ENCODE peak calls at places on chromosomes 5 and 9, in four cellular contexts. X is kidney; Z is effector memory CD4-positive, alpha-beta T cell; D is psoas muscle. P is an unnamed sample. For H3K4me1 and H3K36me3, the result is how much of the 10 kb centered on the place peaks cover.

GRCh38 chr9:111853450-111853827 is 43.2 kb upstream of the UGCG start:
- DNase-seq in X (no peak), Z (no peak), D (no peak), P (no peak)

GRCh38 chr5:150142800-150143724 is 12.6 kb downstream of the PDGFRB start:
- DNase-seq in X (peak), Z (no peak), D (peak), P (peak)

GRCh38 chr9:111078391-111079038 is 40.2 kb upstream of the LPAR1 start:
- DNase-seq in X (no peak), Z (no peak), D (no peak), P (no peak)

GRCh38 chr9:91089405-91090131 is 272.1 kb downstream of the AUH start:
- DNase-seq in X (no peak), Z (no peak), D (no peak), P (no peak)

GRCh38 chr5:126866837-126867236 is 89.9 kb downstream of the LMNB1 start:
- DNase-seq in X (no peak), Z (no peak), D (no peak), P (no peak)

GRCh38 chr5:180631549-180632392 is 17.6 kb downstream of the FLT4 start:
- DNase-seq in X (peak), Z (no peak), D (peak), P (no peak)

GRCh38 chr9:38358390-38359296 is 33.9 kb upstream of the ALDH1B1 start:
- DNase-seq in X (no peak), Z (no peak), D (no peak), P (no peak)

GRCh38 chr5:78127875-78128274 is 166.6 kb downstream of the AP3B1 start:
- DNase-seq in X (no peak), Z (no peak), D (no peak), P (no peak)

GRCh38 chr9:27527702-27528277 is 1.8 kb downstream of the MOB3B start:
- DNase-seq in X (no peak), Z (no peak), D (no peak), P (no peak)

GRCh38 chr5:41087461-41087860 is 16.3 kb upstream of the MROH2B start:
- DNase-seq in X (no peak), Z (no peak), D (no peak), P (no peak)

GRCh38 chr5:59357421-59357977 is 536.0 kb downstream of the PDE4D start:
- DNase-seq in X (no peak), Z (no peak), D (no peak), P (no peak)

GRCh38 chr9:101398930-101399640 is 434 bp downstream of the ZNF189 start:
- DNase-seq in X (peak), Z (no peak), D (no peak), P (no peak)

GRCh38 chr9:125890793-125891192 is 143.6 kb downstream of the PBX3 start:
- DNase-seq in X (no peak), Z (no peak), D (no peak), P (no peak)

GRCh38 chr5:26649000-26649399 is 389.4 kb downstream of the CDH9 start:
- DNase-seq in X (no peak), Z (no peak), D (no peak), P (no peak)

GRCh38 chr5:90434116-90434714 is 24.7 kb upstream of the CETN3 start:
- DNase-seq in X (no peak), Z (no peak), D (peak), P (no peak)

GRCh38 chr5:169970911-169971436 is 9.3 kb downstream of the INSYN2B start:
- DNase-seq in X (peak), Z (no peak), D (no peak), P (no peak)

GRCh38 chr9:97773723-97774122 is 76.6 kb upstream of the XPA start:
- DNase-seq in X (no peak), Z (no peak), D (no peak), P (peak)

GRCh38 chr9:81631213-81631745 is 58.1 kb downstream of the TLE1 start:
- DNase-seq in X (no peak), Z (no peak), D (no peak), P (no peak)

GRCh38 chr5:126814721-126815404 is 37.9 kb downstream of the LMNB1 start:
- DNase-seq in X (no peak), Z (no peak), D (no peak), P (no peak)

DNA sequence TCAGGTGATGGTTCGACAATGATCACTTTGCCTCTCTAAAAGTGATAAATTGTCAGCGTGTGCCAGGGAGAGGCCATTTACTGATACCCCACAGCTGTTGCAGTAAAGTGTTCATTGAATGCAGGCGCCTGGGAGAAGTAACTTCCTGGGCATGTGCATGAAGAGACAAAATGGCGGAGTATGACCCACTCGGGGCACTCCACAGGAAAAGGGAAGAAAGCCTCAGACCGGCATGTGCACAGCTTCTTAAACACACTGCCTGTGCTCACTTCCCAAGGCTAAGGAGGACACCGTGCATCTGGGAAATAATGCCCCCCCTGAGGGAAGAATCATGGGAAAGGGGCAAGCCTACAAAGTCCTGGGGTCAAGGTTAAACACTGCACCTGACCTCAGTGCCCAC is 329.5 kb downstream of the ICE1 start:
- DNase-seq in X (no peak), Z (no peak), D (no peak), P (no peak)
- H3K4me1 ChIP-seq in X (under half), Z (under half), D (under half), P (under half)

GRCh38 chr5:135335031-135335828 is 63.8 kb downstream of the MACROH2A1 start:
- DNase-seq in X (no peak), Z (no peak), D (no peak), P (no peak)
- H3K36me3 ChIP-seq in X (under half), Z (under half), D (half or more), P (half or more)

DNA sequence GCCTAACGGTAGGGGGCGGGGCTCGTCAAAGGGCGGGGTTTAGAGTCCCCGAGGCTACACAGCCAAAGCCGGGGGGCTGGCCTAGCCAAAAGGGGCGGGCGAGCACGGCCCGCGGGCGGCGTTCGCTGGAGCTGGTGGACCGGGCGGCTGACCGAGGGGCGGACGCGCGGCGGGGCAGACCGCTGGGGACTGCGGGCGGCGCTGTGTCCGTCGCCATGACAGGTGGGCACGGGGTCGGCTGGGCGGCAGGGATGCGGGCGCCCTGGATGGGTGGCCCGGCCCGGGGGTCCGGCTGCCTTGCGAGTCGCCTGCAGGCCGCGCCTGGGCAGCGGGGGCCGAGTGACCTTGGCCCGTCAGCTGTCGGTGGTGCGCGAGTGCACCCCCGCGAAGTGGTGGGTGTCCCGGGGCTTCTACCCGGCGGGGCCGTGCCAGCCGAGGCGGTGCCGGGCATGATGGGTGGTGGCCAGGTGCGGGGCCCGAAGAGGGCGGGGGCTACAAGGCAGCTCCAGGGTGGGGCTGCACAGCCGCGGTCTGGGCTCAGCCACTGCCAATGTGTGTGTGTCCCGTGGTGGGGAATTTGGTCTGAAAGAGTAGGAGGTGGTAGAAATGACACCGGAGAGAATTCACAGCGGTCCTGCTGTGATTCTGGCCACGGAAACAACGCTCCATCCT is at the start of gene CARD19:
- DNase-seq in X (no peak), Z (peak), D (peak), P (peak)
- H3K4me1 ChIP-seq in X (under half), Z (half or more), D (under half), P (under half)

GRCh38 chr9:136377351-136378170 is 4.1 kb upstream of the CARD9 start:
- DNase-seq in X (no peak), Z (no peak), D (no peak), P (no peak)

GRCh38 chr9:136379891-136380290 is 6.4 kb upstream of the CARD9 start:
- DNase-seq in X (no peak), Z (no peak), D (no peak), P (no peak)

GRCh38 chr9:136379003-136379287 is 5.5 kb upstream of the CARD9 start:
- DNase-seq in X (peak), Z (no peak), D (no peak), P (no peak)

GRCh38 chr9:136379401-136379800 is 5.9 kb upstream of the CARD9 start:
- DNase-seq in X (no peak), Z (no peak), D (no peak), P (no peak)

GRCh38 chr9:136378171-136379002 is 4.9 kb upstream of the CARD9 start:
- DNase-seq in X (no peak), Z (no peak), D (no peak), P (no peak)
- H3K36me3 ChIP-seq in X (under half), Z (under half), D (half or more), P (under half)

DNA sequence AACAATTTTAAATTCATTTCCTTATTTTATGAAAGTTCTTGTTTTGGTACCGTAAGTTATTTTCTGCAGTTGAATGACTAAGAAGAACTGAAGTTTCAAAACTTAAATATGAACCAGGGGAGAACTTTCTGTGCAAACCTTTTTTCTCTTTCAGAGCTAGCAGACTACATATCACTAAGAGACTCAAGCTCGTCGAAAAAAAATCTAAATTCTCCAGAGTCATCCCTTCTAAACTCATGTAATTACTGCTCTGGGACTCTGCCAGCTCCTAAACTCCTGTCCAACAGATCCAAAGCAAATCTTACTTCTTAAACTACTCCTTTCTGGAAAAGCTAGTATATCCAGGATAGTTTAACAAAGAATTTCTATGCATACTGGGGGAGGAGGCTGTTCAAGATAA is 87.0 kb upstream of the NR5A1 start:
- DNase-seq in X (no peak), Z (no peak), D (no peak), P (no peak)
- H3K4me1 ChIP-seq in X (under half), Z (under half), D (under half), P (under half)